ENCODE peak calls at places on chromosomes 13 and 19, in seven cellular contexts. D, Q, S, R, L, E and F are unnamed samples. For H3K4me1, the result is how much of the 10 kb centered on the place peaks cover.

GRCh38 chr19:5593963-5594255 is 26.2 kb upstream of the TINCR start:
- DNase-seq in D (no peak), Q (no peak), S (no peak), R (no peak), L (no peak), E (no peak), F (no peak)

GRCh38 chr13:102369303-102369702 is 32.5 kb downstream of the FGF14 start:
- DNase-seq in D (no peak), Q (no peak), S (no peak), R (no peak), L (peak), E (no peak), F (no peak)

GRCh38 chr13:95494082-95494681 is 58.3 kb upstream of the CLDN10 start:
- DNase-seq in D (no peak), Q (no peak), S (peak), R (peak), L (peak), E (peak), F (no peak)

GRCh38 chr13:113742445-113743120 is 16.4 kb upstream of the TMEM255B start:
- DNase-seq in D (peak), Q (no peak), S (no peak), R (no peak), L (no peak), E (no peak), F (no peak)

GRCh38 chr13:25114220-25114619 is 18.3 kb downstream of the PABPC3 start:
- DNase-seq in D (peak), Q (peak), S (peak), R (peak), L (peak), E (peak), F (peak)

GRCh38 chr19:13095393-13095784 is 7.3 kb downstream of the LYL1 start:
- DNase-seq in D (no peak), Q (no peak), S (no peak), R (no peak), L (no peak), E (no peak), F (no peak)

GRCh38 chr19:548841-549830 is 5.3 kb downstream of the GZMM start:
- DNase-seq in D (no peak), Q (no peak), S (no peak), R (no peak), L (no peak), E (no peak), F (no peak)

GRCh38 chr13:95948646-95949045 is 104.6 kb downstream of the UGGT2 start:
- DNase-seq in D (no peak), Q (no peak), S (no peak), R (peak), L (no peak), E (no peak), F (no peak)

GRCh38 chr19:55697698-55698097 is 22.7 kb downstream of the EPN1 start:
- DNase-seq in D (no peak), Q (peak), S (no peak), R (no peak), L (no peak), E (no peak), F (no peak)

GRCh38 chr13:28376604-28377003 is 118.3 kb downstream of the FLT1 start:
- DNase-seq in D (no peak), Q (no peak), S (no peak), R (no peak), L (no peak), E (peak), F (no peak)

GRCh38 chr19:821228-821975 is at the start of gene PLPPR3:
- DNase-seq in D (no peak), Q (no peak), S (no peak), R (no peak), L (no peak), E (peak), F (no peak)

GRCh38 chr13:44243198-44243852 is 130.3 kb upstream of the SERP2 start:
- DNase-seq in D (no peak), Q (no peak), S (no peak), R (peak), L (peak), E (peak), F (peak)

GRCh38 chr13:24284876-24285275 is 24.5 kb upstream of the C1QTNF9 start:
- DNase-seq in D (no peak), Q (no peak), S (no peak), R (no peak), L (no peak), E (no peak), F (no peak)

GRCh38 chr19:35601971-35602370 is 10.6 kb upstream of the HAUS5 start:
- DNase-seq in D (no peak), Q (no peak), S (no peak), R (no peak), L (no peak), E (no peak), F (no peak)

GRCh38 chr13:77751513-77752456 is 54.3 kb downstream of the SLAIN1 start:
- DNase-seq in D (no peak), Q (no peak), S (peak), R (peak), L (peak), E (peak), F (peak)

GRCh38 chr13:105996391-105997028 is 539.0 kb downstream of the EFNB2 start:
- DNase-seq in D (no peak), Q (no peak), S (no peak), R (no peak), L (no peak), E (no peak), F (no peak)

GRCh38 chr13:77523834-77524728 is 11.4 kb upstream of the SCEL start:
- DNase-seq in D (no peak), Q (no peak), S (no peak), R (no peak), L (no peak), E (no peak), F (no peak)

GRCh38 chr13:24834902-24835510 is 71.0 kb downstream of the RNF17 start:
- DNase-seq in D (no peak), Q (no peak), S (no peak), R (no peak), L (no peak), E (no peak), F (no peak)

GRCh38 chr19:32921624-32922023 is 50.1 kb downstream of the CEP89 start:
- DNase-seq in D (no peak), Q (no peak), S (no peak), R (no peak), L (no peak), E (no peak), F (no peak)

GRCh38 chr19:16541526-16542044 is 652 bp downstream of the CHERP start:
- DNase-seq in D (no peak), Q (no peak), S (no peak), R (no peak), L (no peak), E (peak), F (no peak)

GRCh38 chr13:28493740-28494536 is 990 bp downstream of the FLT1 start:
- DNase-seq in D (no peak), Q (no peak), S (no peak), R (no peak), L (no peak), E (peak), F (no peak)

GRCh38 chr13:22749626-22750025 is 431.2 kb upstream of the SGCG start:
- DNase-seq in D (no peak), Q (no peak), S (no peak), R (no peak), L (no peak), E (no peak), F (no peak)

GRCh38 chr19:4379383-4380253 is 20.7 kb downstream of the SH3GL1 start:
- DNase-seq in D (peak), Q (peak), S (peak), R (peak), L (peak), E (no peak), F (peak)

GRCh38 chr19:16190198-16190597 is 5.0 kb downstream of the FAM32A start:
- DNase-seq in D (no peak), Q (no peak), S (no peak), R (no peak), L (no peak), E (no peak), F (no peak)

GRCh38 chr13:30364133-30364532 is 56.8 kb upstream of the KATNAL1 start:
- DNase-seq in D (no peak), Q (no peak), S (no peak), R (peak), L (no peak), E (no peak), F (no peak)

GRCh38 chr13:67735651-67736050 is 505.5 kb upstream of the PCDH9 start:
- DNase-seq in D (no peak), Q (no peak), S (no peak), R (no peak), L (no peak), E (no peak), F (no peak)

GRCh38 chr19:39135701-39136100 is 10.1 kb downstream of the PAK4 start:
- DNase-seq in D (no peak), Q (no peak), S (no peak), R (no peak), L (no peak), E (no peak), F (no peak)
- H3K4me1 ChIP-seq in D (under half), Q (half or more), S (under half), R (under half), L (under half), E (under half), F (under half)

DNA sequence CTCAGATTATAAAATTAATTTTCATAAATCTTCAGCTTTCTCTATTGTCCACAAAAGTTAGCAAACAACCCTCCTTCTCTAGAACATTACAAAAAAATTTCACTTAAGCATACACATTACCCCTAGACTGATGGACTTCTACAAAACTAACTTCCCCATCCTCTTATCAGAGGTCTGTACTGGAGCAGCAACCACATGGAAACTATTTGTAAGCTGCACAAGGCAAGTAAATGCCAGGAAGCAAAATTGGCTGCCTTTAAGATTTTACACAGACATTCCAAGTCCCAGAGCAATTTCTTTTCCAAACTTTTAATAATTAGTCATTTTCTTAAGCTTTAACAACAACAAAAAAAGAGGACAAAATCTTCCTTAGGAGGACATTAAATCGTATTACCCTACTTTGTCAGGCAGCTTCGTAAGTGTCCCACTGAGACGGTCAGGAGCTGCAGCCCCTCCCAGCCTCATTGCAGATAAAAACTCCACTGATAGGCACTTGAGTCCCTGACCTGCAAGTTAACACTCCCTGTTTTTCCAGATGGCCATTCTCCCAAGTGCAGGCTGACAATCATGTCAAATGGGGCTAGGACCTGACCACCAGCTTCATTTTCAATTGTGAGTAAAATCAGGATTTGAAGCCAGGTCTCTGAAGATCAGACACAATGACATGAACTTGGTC is 680.1 kb downstream of the DIAPH3 start:
- DNase-seq in D (no peak), Q (no peak), S (no peak), R (peak), L (no peak), E (peak), F (peak)
- H3K4me3 ChIP-seq in D (no peak), Q (no peak), S (no peak), R (no peak), L (no peak), E (no peak), F (no peak)

GRCh38 chr13:110409581-110409992 is 102.5 kb downstream of the COL4A2 start:
- DNase-seq in D (no peak), Q (no peak), S (no peak), R (peak), L (no peak), E (no peak), F (peak)
- H3K4me1 ChIP-seq in D (under half), Q (half or more), S (under half), R (half or more), L (under half), E (under half), F (under half)

GRCh38 chr19:54461201-54462071 is 2.1 kb downstream of the LENG9 start:
- DNase-seq in D (no peak), Q (no peak), S (no peak), R (no peak), L (no peak), E (no peak), F (no peak)
- H3K4me3 ChIP-seq in D (no peak), Q (no peak), S (no peak), R (no peak), L (no peak), E (no peak), F (no peak)

GRCh38 chr19:11377237-11377636 is 2.8 kb downstream of the SWSAP1 start:
- DNase-seq in D (no peak), Q (peak), S (no peak), R (peak), L (peak), E (no peak), F (peak)
- H3K4me1 ChIP-seq in D (under half), Q (half or more), S (under half), R (half or more), L (half or more), E (under half), F (half or more)

GRCh38 chr19:47471381-47471732 is 336 bp downstream of the SLC8A2 start:
- DNase-seq in D (no peak), Q (no peak), S (no peak), R (no peak), L (no peak), E (no peak), F (no peak)

GRCh38 chr19:47469719-47470118 is 2.0 kb downstream of the SLC8A2 start:
- DNase-seq in D (peak), Q (no peak), S (no peak), R (no peak), L (no peak), E (no peak), F (no peak)

GRCh38 chr19:47473336-47473735 is 1.6 kb upstream of the SLC8A2 start:
- DNase-seq in D (peak), Q (no peak), S (no peak), R (no peak), L (no peak), E (no peak), F (no peak)

GRCh38 chr19:47470447-47471195 is 1.1 kb downstream of the SLC8A2 start:
- DNase-seq in D (peak), Q (no peak), S (no peak), R (no peak), L (no peak), E (no peak), F (no peak)

GRCh38 chr19:47471733-47472457 is at the start of gene SLC8A2:
- DNase-seq in D (peak), Q (peak), S (peak), R (peak), L (peak), E (peak), F (peak)
- H3K4me3 ChIP-seq in D (no peak), Q (peak), S (no peak), R (no peak), L (peak), E (peak), F (no peak)

GRCh38 chr13:51153527-51153926 is 42.5 kb upstream of the C13orf42 start:
- DNase-seq in D (no peak), Q (no peak), S (no peak), R (peak), L (no peak), E (no peak), F (no peak)
- H3K4me1 ChIP-seq in D (under half), Q (under half), S (under half), R (under half), L (under half), E (under half), F (under half)